ENCODE peak calls at places on chromosome 18, in eight cellular contexts. W, P, Q, H, A, L, C and B are unnamed samples.

GRCh38 chr18:24704921-24705620 is 244.6 kb downstream of the HRH4 start:
- DNase-seq in W (no peak), P (no peak), Q (peak), H (peak), A (no peak), L (no peak), C (no peak), B (no peak)

GRCh38 chr18:8982416-8983183 is 119.9 kb upstream of the NDUFV2 start:
- DNase-seq in W (peak), P (peak), Q (no peak), H (peak), A (no peak), L (no peak), C (no peak), B (no peak)

GRCh38 chr18:46260016-46260878 is 156.1 kb downstream of the HAUS1 start:
- DNase-seq in W (no peak), P (no peak), Q (no peak), H (no peak), A (no peak), L (no peak), C (no peak), B (no peak)

GRCh38 chr18:23377669-23378469 is 75.2 kb upstream of the RIOK3 start:
- DNase-seq in W (no peak), P (no peak), Q (no peak), H (no peak), A (no peak), L (peak), C (no peak), B (no peak)

GRCh38 chr18:25360301-25360899 is 8.4 kb upstream of the ZNF521 start:
- DNase-seq in W (no peak), P (no peak), Q (no peak), H (no peak), A (no peak), L (no peak), C (no peak), B (no peak)

GRCh38 chr18:66558773-66559172 is 45.1 kb downstream of the CDH19 start:
- DNase-seq in W (no peak), P (no peak), Q (no peak), H (no peak), A (no peak), L (no peak), C (no peak), B (no peak)

GRCh38 chr18:8615397-8616025 is 6.3 kb downstream of the RAB12 start:
- DNase-seq in W (peak), P (peak), Q (peak), H (peak), A (no peak), L (no peak), C (no peak), B (no peak)

GRCh38 chr18:75393721-75394120 is 33.8 kb downstream of the SMIM21 start:
- DNase-seq in W (no peak), P (no peak), Q (no peak), H (no peak), A (no peak), L (no peak), C (no peak), B (no peak)

GRCh38 chr18:57809190-57809589 is 6.1 kb upstream of the ATP8B1 start:
- DNase-seq in W (no peak), P (no peak), Q (no peak), H (no peak), A (no peak), L (no peak), C (no peak), B (no peak)

GRCh38 chr18:44826418-44827259 is 146.0 kb downstream of the SETBP1 start:
- DNase-seq in W (peak), P (peak), Q (peak), H (peak), A (peak), L (no peak), C (no peak), B (no peak)

GRCh38 chr18:74896390-74896991 is 298.8 kb downstream of the ZNF407 start:
- DNase-seq in W (no peak), P (no peak), Q (no peak), H (no peak), A (no peak), L (peak), C (no peak), B (no peak)

GRCh38 chr18:3153107-3153704 is 66.6 kb downstream of the MYOM1 start:
- DNase-seq in W (no peak), P (no peak), Q (no peak), H (no peak), A (no peak), L (no peak), C (no peak), B (no peak)

GRCh38 chr18:54957295-54957694 is 2.0 kb downstream of the CCDC68 start:
- DNase-seq in W (no peak), P (no peak), Q (no peak), H (no peak), A (no peak), L (no peak), C (no peak), B (no peak)

GRCh38 chr18:29605365-29605764 is 1428.4 kb upstream of the CDH2 start:
- DNase-seq in W (no peak), P (no peak), Q (no peak), H (no peak), A (no peak), L (no peak), C (no peak), B (no peak)

GRCh38 chr18:26103579-26103978 is 13.2 kb upstream of the SS18 start:
- DNase-seq in W (no peak), P (peak), Q (no peak), H (no peak), A (no peak), L (no peak), C (no peak), B (no peak)

GRCh38 chr18:2997846-2998599 is 14.9 kb downstream of the LPIN2 start:
- DNase-seq in W (no peak), P (no peak), Q (no peak), H (no peak), A (peak), L (no peak), C (no peak), B (no peak)

GRCh38 chr18:41436772-41437171 is 518.3 kb upstream of the PIK3C3 start:
- DNase-seq in W (no peak), P (no peak), Q (no peak), H (no peak), A (no peak), L (no peak), C (no peak), B (no peak)

GRCh38 chr18:77765468-77765867 is 515.8 kb downstream of the GALR1 start:
- DNase-seq in W (peak), P (no peak), Q (no peak), H (peak), A (peak), L (no peak), C (no peak), B (no peak)

GRCh38 chr18:7987284-7987976 is 420.3 kb downstream of the PTPRM start:
- DNase-seq in W (no peak), P (no peak), Q (no peak), H (no peak), A (no peak), L (no peak), C (no peak), B (no peak)

GRCh38 chr18:9716780-9717563 is 8.9 kb downstream of the RAB31 start:
- DNase-seq in W (no peak), P (no peak), Q (no peak), H (no peak), A (no peak), L (peak), C (no peak), B (no peak)